ENCODE peak calls at places on chromosomes 4 and X, in five cellular contexts. Y is cardiac fibroblast, X is left cardiac atrium, F is T-cell, O is endothelial cell. Z is an unnamed sample.

GRCh38 chr4:143559757-143560147 is 46.2 kb downstream of the SMARCA5 start:
- DNase-seq in X (no peak), O (no peak), Y (no peak), F (peak), Z (no peak)

GRCh38 chr4:186557486-186557885 is 2.1 kb upstream of the MTNR1A start:
- DNase-seq in Y (peak), X (no peak), O (no peak), F (no peak), Z (no peak)

GRCh38 chr4:5705672-5706310 is 2.6 kb downstream of the EVC2 start:
- DNase-seq in O (no peak), X (no peak), F (no peak), Y (peak), Z (no peak)

GRCh38 chr4:40933272-40934053 is 183.7 kb downstream of the NSUN7 start:
- DNase-seq in X (no peak), Y (peak), F (no peak), O (no peak), Z (no peak)

GRCh38 chrX:56130436-56130835 is 101.7 kb upstream of the KLF8 start:
- DNase-seq in X (no peak), Y (no peak), O (no peak), F (no peak), Z (no peak)

GRCh38 chr4:82792912-82793649 is 5.5 kb downstream of the SCD5 start:
- DNase-seq in Y (no peak), O (no peak), F (no peak), X (no peak), Z (no peak)

GRCh38 chr4:617644-618330 is 7.6 kb upstream of the PDE6B start:
- DNase-seq in Y (no peak), X (no peak), O (no peak), F (no peak), Z (no peak)

GRCh38 chr4:124167602-124168001 is 544.9 kb downstream of the ANKRD50 start:
- DNase-seq in X (peak), Y (peak), F (no peak), O (no peak), Z (no peak)

GRCh38 chr4:69489856-69490255 is 5.8 kb downstream of the UGT2B4 start:
- DNase-seq in X (no peak), F (no peak), O (no peak), Y (no peak), Z (no peak)

GRCh38 chr4:1463927-1464540 is 57.8 kb upstream of the NKX1-1 start:
- DNase-seq in F (no peak), O (no peak), Y (no peak), X (no peak), Z (no peak)

GRCh38 chr4:68182382-68182820 is 52.7 kb upstream of the TMPRSS11F start:
- DNase-seq in F (no peak), O (no peak), X (no peak), Y (no peak), Z (no peak)

GRCh38 chr4:37904824-37905223 is 13.9 kb downstream of the TBC1D1 start:
- DNase-seq in F (no peak), X (no peak), O (no peak), Y (no peak), Z (no peak)

GRCh38 chr4:171981185-171981584 is 168.0 kb downstream of the GALNTL6 start:
- DNase-seq in O (no peak), Y (no peak), F (no peak), X (no peak), Z (no peak)

GRCh38 chr4:69583543-69583942 is 55.9 kb downstream of the UGT2A2 start:
- DNase-seq in O (no peak), Y (no peak), X (no peak), F (no peak), Z (no peak)

GRCh38 chr4:173264245-173264959 is 69.8 kb downstream of the HMGB2 start:
- DNase-seq in F (peak), Y (peak), O (peak), X (peak), Z (no peak)

GRCh38 chr4:141458501-141458900 is 177.9 kb upstream of the IL15 start:
- DNase-seq in X (no peak), O (no peak), F (no peak), Y (no peak), Z (no peak)

GRCh38 chrX:11758400-11759171 is 549 bp downstream of the MSL3 start:
- DNase-seq in Y (peak), X (peak), F (peak), O (peak), Z (peak)

GRCh38 chrX:1221296-1221845 is 8.9 kb upstream of the CRLF2 start:
- DNase-seq in Y (no peak), O (no peak), F (no peak), X (no peak), Z (no peak)

GRCh38 chr4:825969-826330 is at the start of gene CPLX1:
- DNase-seq in F (no peak), X (no peak), Y (no peak), O (peak), Z (no peak)

GRCh38 chr4:47038263-47038662 is 6.9 kb downstream of the GABRB1 start:
- DNase-seq in X (no peak), F (no peak), Y (no peak), O (no peak), Z (no peak)

GRCh38 chr4:38663021-38663800 is 788 bp upstream of the KLF3 start:
- DNase-seq in X (no peak), F (no peak), O (peak), Y (peak), Z (no peak)

GRCh38 chr4:8110071-8110986 is 48.3 kb downstream of the ABLIM2 start:
- DNase-seq in X (no peak), O (peak), Y (peak), F (no peak), Z (no peak)